ENCODE peak calls at places on chromosomes 4 and X, in six cellular contexts. G is pons; H is mucosa of descending colon; C is activated CD4-positive, alpha-beta T cell treated with anti-CD3 and anti-CD28 coated beads, Interleukin-2, amount 10 ng/mL, durations not matched to agents 7 days and 5 days; J is A549; R is T-helper 9 cell. U is an unnamed sample.

GRCh38 chr4:85824166-85824945 is 349.4 kb downstream of the ARHGAP24 start:
- DNase-seq in G (no peak), H (no peak), C (no peak), J (no peak), R (no peak), U (no peak)

GRCh38 chrX:2705036-2705435 is 13.9 kb downstream of the CD99 start:
- DNase-seq in G (no peak), H (no peak), C (no peak), J (no peak), R (no peak), U (no peak)

GRCh38 chrX:84188320-84188834 is 378 bp upstream of the RPS6KA6 start:
- DNase-seq in G (peak; percentile 3), H (peak; percentile 63), C (no peak), J (peak; percentile 79), R (no peak), U (peak; percentile 34)

GRCh38 chr4:101065346-101065745 is 282.0 kb downstream of the PPP3CA start:
- DNase-seq in G (no peak), H (no peak), C (no peak), J (no peak), R (no peak), U (no peak)

GRCh38 chr4:121070696-121071639 is 1.4 kb downstream of the NDNF start:
- DNase-seq in G (no peak), H (peak; percentile 69), C (peak; percentile 9), J (peak; percentile 43), R (no peak), U (peak; percentile 14)

GRCh38 chr4:176193898-176194297 is 1.5 kb downstream of the SPATA4 start:
- DNase-seq in G (no peak), H (no peak), C (no peak), J (peak; percentile 20), R (no peak), U (no peak)

GRCh38 chrX:22686138-22686541 is 313.6 kb upstream of the DDX53 start:
- DNase-seq in G (peak; percentile 2), H (no peak), C (no peak), J (no peak), R (no peak), U (peak; percentile 4)

GRCh38 chr4:53702334-53703266 is 111.3 kb upstream of the LNX1 start:
- DNase-seq in G (peak; percentile 72), H (peak; percentile 84), C (peak; percentile 6), J (peak; percentile 70), R (no peak), U (peak; percentile 26)

GRCh38 chr4:108502366-108502765 is 118.0 kb upstream of the RPL34 start:
- DNase-seq in G (no peak), H (no peak), C (no peak), J (no peak), R (no peak), U (no peak)

GRCh38 chrX:100615015-100615414 is 21.6 kb downstream of the TSPAN6 start:
- DNase-seq in G (no peak), H (no peak), C (no peak), J (peak; percentile 60), R (no peak), U (no peak)

GRCh38 chr4:40990202-40990898 is 224.0 kb downstream of the APBB2 start:
- DNase-seq in G (no peak), H (no peak), C (no peak), J (peak; percentile 89), R (no peak), U (peak; percentile 72)

GRCh38 chrX:110026099-110026844 is 23.4 kb downstream of the TMEM164 start:
- DNase-seq in G (no peak), H (no peak), C (no peak), J (peak; percentile 59), R (no peak), U (no peak)

GRCh38 chr4:25759101-25759500 is 103.5 kb downstream of the SLC34A2 start:
- DNase-seq in G (peak; percentile 10), H (no peak), C (no peak), J (no peak), R (no peak), U (no peak)

GRCh38 chr4:7673111-7673510 is 238.4 kb upstream of the PSAPL1 start:
- DNase-seq in G (no peak), H (no peak), C (no peak), J (no peak), R (no peak), U (no peak)

GRCh38 chr4:186702297-186702696 is 21.4 kb downstream of the FAT1 start:
- DNase-seq in G (no peak), H (no peak), C (no peak), J (no peak), R (no peak), U (no peak)

GRCh38 chr4:29310252-29310651 is 1409.9 kb upstream of the PCDH7 start:
- DNase-seq in G (no peak), H (no peak), C (no peak), J (no peak), R (no peak), U (no peak)

GRCh38 chr4:145732001-145732400 is 52.1 kb downstream of the C4orf51 start:
- DNase-seq in G (peak; percentile 8), H (no peak), C (no peak), J (no peak), R (no peak), U (no peak)

GRCh38 chrX:150700107-150700506 is 6.9 kb downstream of the MTMR1 start:
- DNase-seq in G (no peak), H (no peak), C (no peak), J (no peak), R (no peak), U (no peak)

GRCh38 chr4:114512595-114513295 is 85.9 kb upstream of the UGT8 start:
- DNase-seq in G (no peak), H (no peak), C (no peak), J (no peak), R (no peak), U (no peak)

GRCh38 chrX:47618923-47619485 is 653 bp downstream of the SYN1 start:
- DNase-seq in G (no peak), H (no peak), C (no peak), J (no peak), R (no peak), U (no peak)

GRCh38 chr4:2535386-2536192 is 858 bp upstream of the FAM193A start:
- DNase-seq in G (peak; percentile 62), H (peak; percentile 75), C (peak; percentile 50), J (peak; percentile 19), R (peak; percentile 25), U (no peak)

GRCh38 chr4:7183161-7183560 is 9.2 kb upstream of the SORCS2 start:
- DNase-seq in G (no peak), H (no peak), C (no peak), J (no peak), R (no peak), U (no peak)

GRCh38 chr4:154029171-154029570 is 240.3 kb upstream of the SFRP2 start:
- DNase-seq in G (peak; percentile 37), H (no peak), C (no peak), J (no peak), R (no peak), U (no peak)

GRCh38 chrX:153939573-153939972 is 4.7 kb upstream of the NAA10 start:
- DNase-seq in G (no peak), H (no peak), C (no peak), J (no peak), R (no peak), U (no peak)

U was measured in HTR-8/SVneo.